ENCODE peak calls at places on chromosome 6, in eight cellular contexts. F is breast epithelium, N is sciatic nerve, O is hepatocyte, E is NCI-H510A treated with DMSO at 0.1 percent for 48 hours, C is cardiac muscle cell, Z is heart right ventricle, B is C1 segment of cervical spinal cord. Y is an unnamed sample.

GRCh38 chr6:136011475-136011874 is 160.0 kb downstream of the PDE7B start:
- DNase-seq in F (no peak), N (no peak), O (no peak), E (no peak), C (peak; percentile 79), Z (no peak), B (no peak), Y (no peak)

GRCh38 chr6:159969204-159969912 is 476 bp downstream of the IGF2R start:
- DNase-seq in F (peak; percentile 58), N (peak; percentile 79), O (peak; percentile 62), E (no peak), C (peak; percentile 49), Z (no peak), B (no peak), Y (no peak)

GRCh38 chr6:11132191-11132590 is 20.7 kb upstream of the ERVFRD-1 start:
- DNase-seq in F (no peak), N (no peak), O (no peak), E (no peak), C (no peak), Z (no peak), B (no peak), Y (no peak)

GRCh38 chr6:158642097-158642601 is 2.4 kb downstream of the DYNLT1 start:
- DNase-seq in F (no peak), N (no peak), O (peak; percentile 50), E (no peak), C (peak; percentile 73), Z (peak; percentile 46), B (no peak), Y (no peak)

GRCh38 chr6:52352239-52353008 is 9.5 kb upstream of the PAQR8 start:
- DNase-seq in F (no peak), N (no peak), O (peak; percentile 80), E (peak; percentile 94), C (peak; percentile 89), Z (no peak), B (no peak), Y (no peak)

GRCh38 chr6:151291145-151292055 is 51.6 kb downstream of the AKAP12 start:
- DNase-seq in F (no peak), N (no peak), O (peak; percentile 60), E (no peak), C (peak; percentile 92), Z (peak; percentile 34), B (no peak), Y (no peak)

GRCh38 chr6:129671442-129672344 is 38.3 kb downstream of the ARHGAP18 start:
- DNase-seq in F (no peak), N (no peak), O (no peak), E (no peak), C (peak; percentile 45), Z (no peak), B (no peak), Y (no peak)

GRCh38 chr6:160421854-160422253 is 73.7 kb downstream of the SLC22A3 start:
- DNase-seq in F (no peak), N (no peak), O (no peak), E (no peak), C (peak; percentile 85), Z (peak; percentile 56), B (no peak), Y (peak; percentile 10)

GRCh38 chr6:125287718-125288117 is 14.0 kb downstream of the HDDC2 start:
- DNase-seq in F (no peak), N (no peak), O (no peak), E (no peak), C (no peak), Z (no peak), B (no peak), Y (no peak)

GRCh38 chr6:80531676-80532619 is 425.5 kb downstream of the BCKDHB start:
- DNase-seq in F (no peak), N (no peak), O (no peak), E (no peak), C (peak; percentile 47), Z (no peak), B (no peak), Y (no peak)

GRCh38 chr6:94510877-94511276 is 1066.5 kb upstream of the MANEA start:
- DNase-seq in F (no peak), N (no peak), O (no peak), E (no peak), C (no peak), Z (no peak), B (no peak), Y (no peak)

GRCh38 chr6:13762648-13763441 is 51.2 kb upstream of the RANBP9 start:
- DNase-seq in F (no peak), N (no peak), O (peak; percentile 57), E (no peak), C (peak; percentile 95), Z (no peak), B (no peak), Y (peak; percentile 55)

GRCh38 chr6:166112580-166112979 is 55.1 kb downstream of the TBXT start:
- DNase-seq in F (no peak), N (no peak), O (peak; percentile 57), E (no peak), C (peak; percentile 79), Z (no peak), B (no peak), Y (no peak)

GRCh38 chr6:137011406-137011805 is 33.4 kb downstream of the IL20RA start:
- DNase-seq in F (no peak), N (no peak), O (no peak), E (no peak), C (no peak), Z (no peak), B (no peak), Y (no peak)

GRCh38 chr6:146871613-146872465 is 273.1 kb downstream of the ADGB start:
- DNase-seq in F (no peak), N (no peak), O (peak; percentile 31), E (no peak), C (no peak), Z (no peak), B (no peak), Y (no peak)

GRCh38 chr6:168815229-168815628 is 374.2 kb downstream of the SMOC2 start:
- DNase-seq in F (no peak), N (no peak), O (no peak), E (no peak), C (peak; percentile 6), Z (no peak), B (no peak), Y (no peak)

GRCh38 chr6:11111769-11112437 is 378 bp upstream of the ERVFRD-1 start:
- DNase-seq in F (no peak), N (no peak), O (peak; percentile 61), E (no peak), C (peak; percentile 39), Z (no peak), B (no peak), Y (no peak)

GRCh38 chr6:137705166-137706064 is 161.6 kb upstream of the TNFAIP3 start:
- DNase-seq in F (no peak), N (peak; percentile 82), O (peak; percentile 85), E (no peak), C (peak; percentile 78), Z (peak; percentile 57), B (no peak), Y (peak; percentile 26)

GRCh38 chr6:36657942-36658544 is 20.5 kb upstream of the CDKN1A start:
- DNase-seq in F (no peak), N (no peak), O (no peak), E (no peak), C (no peak), Z (no peak), B (no peak), Y (no peak)

GRCh38 chr6:150030611-150031010 is 5.3 kb upstream of the RAET1L start:
- DNase-seq in F (no peak), N (no peak), O (no peak), E (no peak), C (no peak), Z (no peak), B (no peak), Y (no peak)

Y was measured in midbrain.